ENCODE peak calls at places on chromosomes 11 and 22, in four cellular contexts. T, K, B and L are unnamed samples.
A peak's percentile ranks its signal among the peaks of the same experiment; 100 is the strongest.

GRCh38 chr22:48284671-48285070 is 1522.2 kb downstream of the TBC1D22A start:
- DNase-seq in B (no peak), K (no peak), T (no peak), L (no peak)

GRCh38 chr11:76562541-76562940 is 108.0 kb downstream of the LRRC32 start:
- DNase-seq in T (no peak), K (no peak), B (no peak), L (no peak)

GRCh38 chr11:10866893-10867331 is 9.1 kb upstream of the ZBED5 start:
- DNase-seq in B (peak; percentile 7), T (no peak), K (no peak), L (no peak)

GRCh38 chr11:90189011-90189410 is 33.8 kb downstream of the CHORDC1 start:
- DNase-seq in K (no peak), B (no peak), T (no peak), L (no peak)

GRCh38 chr11:100808904-100809491 is 121.9 kb downstream of the ARHGAP42 start:
- DNase-seq in K (no peak), T (no peak), B (no peak), L (no peak)

GRCh38 chr22:49847751-49848689 is 5.6 kb upstream of the ZBED4 start:
- DNase-seq in B (peak; percentile 5), T (no peak), K (no peak), L (peak; percentile 53)

GRCh38 chr22:24305260-24305692 is 34.6 kb downstream of the SPECC1L start:
- DNase-seq in K (no peak), T (no peak), B (no peak), L (no peak)

GRCh38 chr11:70331901-70332300 is 61.4 kb downstream of the PPFIA1 start:
- DNase-seq in B (no peak), T (no peak), K (no peak), L (no peak)

GRCh38 chr11:32893947-32894827 is 1.6 kb downstream of the QSER1 start:
- DNase-seq in B (peak; percentile 88), K (peak; percentile 38), T (no peak), L (no peak)

GRCh38 chr11:44032304-44033085 is 15.3 kb upstream of the ACCSL start:
- DNase-seq in K (no peak), T (no peak), B (no peak), L (peak; percentile 30)

GRCh38 chr11:3189193-3189843 is 24.2 kb upstream of the OSBPL5 start:
- DNase-seq in K (no peak), T (no peak), B (no peak), L (no peak)

GRCh38 chr11:22666700-22667439 is 459 bp downstream of the GAS2 start:
- DNase-seq in T (peak; percentile 22), B (peak; percentile 72), K (no peak), L (peak; percentile 23)

GRCh38 chr11:127600674-127601073 is 600.1 kb upstream of the KIRREL3 start:
- DNase-seq in T (no peak), B (peak; percentile 26), K (no peak), L (no peak)

GRCh38 chr11:126341760-126342161 is 13.7 kb upstream of the ST3GAL4 start:
- DNase-seq in T (peak; percentile 10), B (no peak), K (peak; percentile 77), L (no peak)

GRCh38 chr11:113618360-113618759 is 87.7 kb downstream of the TMPRSS5 start:
- DNase-seq in K (no peak), T (no peak), B (no peak), L (no peak)

GRCh38 chr22:38963872-38964271 is 6.5 kb downstream of the APOBEC3A start:
- DNase-seq in B (no peak), T (no peak), K (no peak), L (peak; percentile 91)

GRCh38 chr11:39678996-39679395 is 1780.5 kb downstream of the LRRC4C start:
- DNase-seq in B (no peak), T (no peak), K (no peak), L (no peak)

GRCh38 chr11:70590356-70590991 is 192.1 kb downstream of the CTTN start:
- DNase-seq in B (peak; percentile 6), T (no peak), K (no peak), L (no peak)

GRCh38 chr11:41851743-41852142 is 392.3 kb upstream of the LRRC4C start:
- DNase-seq in K (no peak), B (no peak), T (no peak), L (no peak)

GRCh38 chr11:101860694-101861371 is 54.0 kb upstream of the CEP126 start:
- DNase-seq in B (peak; percentile 75), T (peak; percentile 27), K (no peak), L (peak; percentile 14)

GRCh38 chr22:35334010-35334409 is 34.3 kb downstream of the TOM1 start:
- DNase-seq in T (no peak), B (no peak), K (no peak), L (no peak)

GRCh38 chr22:39223091-39223710 is 21.6 kb downstream of the PDGFB start:
- DNase-seq in T (peak; percentile 7), K (no peak), B (no peak), L (no peak)

GRCh38 chr11:118886681-118887111 is 3.0 kb downstream of the CXCR5 start:
- DNase-seq in T (no peak), K (no peak), B (no peak), L (no peak)

GRCh38 chr11:64744544-64745218 is 739 bp upstream of the RASGRP2 start:
- DNase-seq in T (no peak), B (no peak), K (no peak), L (no peak)

GRCh38 chr11:82864268-82864667 is 36.0 kb downstream of the PRCP start:
- DNase-seq in T (no peak), K (no peak), B (peak; percentile 75), L (peak; percentile 33)

GRCh38 chr11:12177739-12178338 is 67.4 kb downstream of the MICAL2 start:
- DNase-seq in B (no peak), K (no peak), T (no peak), L (no peak)

GRCh38 chr11:96393753-96394348 is 4.0 kb downstream of the JRKL start:
- DNase-seq in B (peak; percentile 60), K (no peak), T (no peak), L (no peak)

GRCh38 chr22:49483946-49484345 is 343.7 kb downstream of the BRD1 start:
- DNase-seq in K (no peak), T (no peak), B (no peak), L (no peak)

GRCh38 chr22:35218079-35218478 is 39.2 kb upstream of the HMGXB4 start:
- DNase-seq in T (no peak), K (no peak), B (no peak), L (no peak)

GRCh38 chr22:44711701-44712100 is 9.7 kb downstream of the PRR5 start:
- DNase-seq in T (no peak), B (no peak), K (no peak), L (no peak)

GRCh38 chr11:102318469-102318868 is 1.2 kb downstream of the BIRC3 start:
- DNase-seq in B (no peak), K (no peak), T (no peak), L (no peak)

GRCh38 chr11:104531075-104531474 is 367.1 kb upstream of the PDGFD start:
- DNase-seq in B (no peak), T (no peak), K (no peak), L (no peak)

GRCh38 chr11:102467853-102468580 is 15.5 kb upstream of the TMEM123 start:
- DNase-seq in K (no peak), T (no peak), B (no peak), L (no peak)

GRCh38 chr11:120702656-120703055 is 191.1 kb downstream of the GRIK4 start:
- DNase-seq in T (no peak), B (no peak), K (no peak), L (no peak)

GRCh38 chr11:118202599-118203422 is 22.0 kb downstream of the JAML start:
- DNase-seq in K (no peak), B (no peak), T (no peak), L (peak; percentile 89)